ENCODE peak calls at places on chromosome 16, in eight cellular contexts. U is H7; Q is HuH-7; A is stimulated activated CD4-positive, alpha-beta T cell treated with anti-CD3 and anti-CD28 coated beads, Interleukin-2, amount 100 ng/mL, for 48 hours; V is cardiac fibroblast; S is nucleus accumbens; D is testis; O is NCI-H2081. G is an unnamed sample.

GRCh38 chr16:2785101-2785991 is 2.0 kb downstream of the PRSS33 start:
- DNase-seq in U (peak; percentile 85), Q (no peak), A (peak; percentile 27), V (no peak), S (no peak), D (no peak), O (no peak), G (no peak)

GRCh38 chr16:70320121-70320520 is 21.1 kb downstream of the DDX19B start:
- DNase-seq in U (no peak), Q (no peak), A (no peak), V (no peak), S (no peak), D (no peak), O (no peak), G (no peak)

GRCh38 chr16:55495616-55496289 is 13.1 kb upstream of the LPCAT2 start:
- DNase-seq in U (peak; percentile 18), Q (no peak), A (no peak), V (peak; percentile 40), S (no peak), D (no peak), O (no peak), G (peak; percentile 97)

GRCh38 chr16:16144416-16144815 is 78.9 kb downstream of the ABCC6 start:
- DNase-seq in U (no peak), Q (no peak), A (no peak), V (no peak), S (no peak), D (no peak), O (no peak), G (peak; percentile 19)

GRCh38 chr16:31404353-31405064 is 11.4 kb downstream of the ITGAD start:
- DNase-seq in U (no peak), Q (peak; percentile 53), A (no peak), V (peak; percentile 64), S (no peak), D (peak; percentile 70), O (no peak), G (no peak)

GRCh38 chr16:81778861-81779539 is at the start of gene PLCG2:
- DNase-seq in U (peak; percentile 98), Q (peak; percentile 82), A (peak; percentile 75), V (peak; percentile 22), S (no peak), D (peak; percentile 45), O (peak; percentile 54), G (no peak)

GRCh38 chr16:19841184-19841583 is 43.5 kb downstream of the GPRC5B start:
- DNase-seq in U (no peak), Q (no peak), A (no peak), V (no peak), S (no peak), D (no peak), O (no peak), G (no peak)

GRCh38 chr16:61324044-61324443 is 712.2 kb downstream of the CDH8 start:
- DNase-seq in U (no peak), Q (no peak), A (no peak), V (no peak), S (no peak), D (no peak), O (peak; percentile 88), G (no peak)

GRCh38 chr16:49012961-49013726 is 268.5 kb downstream of the CBLN1 start:
- DNase-seq in U (no peak), Q (no peak), A (no peak), V (no peak), S (no peak), D (no peak), O (no peak), G (no peak)

GRCh38 chr16:67269766-67270165 is 9.6 kb upstream of the PLEKHG4 start:
- DNase-seq in U (no peak), Q (no peak), A (no peak), V (peak; percentile 63), S (no peak), D (no peak), O (no peak), G (no peak)

GRCh38 chr16:89595330-89596060 is 17.9 kb upstream of the DPEP1 start:
- DNase-seq in U (no peak), Q (no peak), A (no peak), V (no peak), S (no peak), D (no peak), O (no peak), G (no peak)

GRCh38 chr16:84332975-84333684 is 35.2 kb upstream of the ATP2C2 start:
- DNase-seq in U (peak; percentile 62), Q (no peak), A (no peak), V (no peak), S (no peak), D (no peak), O (no peak), G (no peak)

GRCh38 chr16:48885456-48885855 is 275.5 kb upstream of the N4BP1 start:
- DNase-seq in U (no peak), Q (no peak), A (no peak), V (no peak), S (no peak), D (no peak), O (no peak), G (no peak)

GRCh38 chr16:68492501-68493411 is 44.4 kb upstream of the SMPD3 start:
- DNase-seq in U (no peak), Q (no peak), A (no peak), V (no peak), S (no peak), D (no peak), O (peak; percentile 31), G (no peak)

GRCh38 chr16:920722-921121 is 50.1 kb downstream of the LMF1 start:
- DNase-seq in U (no peak), Q (no peak), A (no peak), V (peak; percentile 26), S (no peak), D (no peak), O (no peak), G (peak; percentile 16)

GRCh38 chr16:1991588-1992474 is 2.1 kb downstream of the SYNGR3 start:
- DNase-seq in U (peak; percentile 100), Q (peak; percentile 90), A (peak; percentile 98), V (peak; percentile 93), S (peak; percentile 61), D (peak; percentile 95), O (no peak), G (peak; percentile 66)

GRCh38 chr16:67164599-67165061 is at the start of gene HSF4:
- DNase-seq in U (peak; percentile 90), Q (no peak), A (peak; percentile 32), V (peak; percentile 18), S (no peak), D (peak; percentile 64), O (peak; percentile 19), G (no peak)

GRCh38 chr16:56013962-56014552 is 138.9 kb upstream of the CES5A start:
- DNase-seq in U (peak; percentile 55), Q (peak; percentile 6), A (peak; percentile 36), V (peak; percentile 4), S (no peak), D (peak; percentile 68), O (no peak), G (no peak)

GRCh38 chr16:27690604-27691003 is 140.7 kb downstream of the KATNIP start:
- DNase-seq in U (peak; percentile 63), Q (peak; percentile 44), A (peak; percentile 21), V (peak; percentile 42), S (no peak), D (no peak), O (no peak), G (peak; percentile 37)

GRCh38 chr16:13262270-13263090 is 361.1 kb downstream of the SHISA9 start:
- DNase-seq in U (no peak), Q (no peak), A (no peak), V (no peak), S (no peak), D (no peak), O (no peak), G (no peak)

GRCh38 chr16:67951485-67951884 is 7.6 kb upstream of the LCAT start:
- DNase-seq in U (no peak), Q (no peak), A (no peak), V (no peak), S (peak; percentile 86), D (peak; percentile 70), O (no peak), G (no peak)

GRCh38 chr16:55367796-55368195 is 43.8 kb downstream of the IRX6 start:
- DNase-seq in U (no peak), Q (no peak), A (no peak), V (peak; percentile 38), S (no peak), D (no peak), O (no peak), G (peak; percentile 44)

GRCh38 chr16:9798474-9798873 is 383.8 kb downstream of the GRIN2A start:
- DNase-seq in U (no peak), Q (no peak), A (no peak), V (no peak), S (no peak), D (no peak), O (no peak), G (no peak)

GRCh38 chr16:19066988-19067348 is 446 bp upstream of the COQ7 start:
- DNase-seq in U (no peak), Q (no peak), A (no peak), V (no peak), S (no peak), D (no peak), O (no peak), G (no peak)

GRCh38 chr16:84599528-84600202 is 18.2 kb downstream of the COTL1 start:
- DNase-seq in U (peak; percentile 86), Q (peak; percentile 51), A (peak; percentile 60), V (peak; percentile 86), S (peak; percentile 31), D (no peak), O (peak; percentile 66), G (peak; percentile 77)

GRCh38 chr16:81752225-81752875 is 26.7 kb upstream of the PLCG2 start:
- DNase-seq in U (peak; percentile 57), Q (no peak), A (no peak), V (peak; percentile 18), S (no peak), D (peak; percentile 43), O (no peak), G (no peak)

GRCh38 chr16:71540-72341 is 690 bp downstream of the RHBDF1 start:
- DNase-seq in U (peak; percentile 94), Q (peak; percentile 70), A (no peak), V (peak; percentile 69), S (no peak), D (peak; percentile 80), O (no peak), G (peak; percentile 70)

GRCh38 chr16:83932955-83933673 is 19.9 kb upstream of the OSGIN1 start:
- DNase-seq in U (no peak), Q (no peak), A (no peak), V (no peak), S (no peak), D (no peak), O (no peak), G (no peak)

GRCh38 chr16:80803341-80804060 is 897 bp downstream of the CDYL2 start:
- DNase-seq in U (peak; percentile 81), Q (peak; percentile 87), A (peak; percentile 49), V (peak; percentile 24), S (no peak), D (peak; percentile 43), O (no peak), G (no peak)

GRCh38 chr16:83928341-83929055 is 24.5 kb upstream of the OSGIN1 start:
- DNase-seq in U (no peak), Q (peak; percentile 85), A (no peak), V (peak; percentile 73), S (no peak), D (no peak), O (no peak), G (peak; percentile 63)

GRCh38 chr16:87951550-87952538 is 610 bp downstream of the BANP start:
- DNase-seq in U (no peak), Q (peak; percentile 46), A (no peak), V (no peak), S (no peak), D (no peak), O (no peak), G (no peak)

GRCh38 chr16:12975766-12976165 is 74.4 kb downstream of the SHISA9 start:
- DNase-seq in U (no peak), Q (no peak), A (no peak), V (no peak), S (no peak), D (no peak), O (no peak), G (no peak)

GRCh38 chr16:1026057-1026783 is 44.6 kb downstream of the SOX8 start:
- DNase-seq in U (no peak), Q (no peak), A (no peak), V (no peak), S (peak; percentile 40), D (no peak), O (no peak), G (no peak)

GRCh38 chr16:30183236-30183960 is at the start of gene CORO1A:
- DNase-seq in U (peak; percentile 94), Q (peak; percentile 78), A (peak; percentile 84), V (peak; percentile 71), S (peak; percentile 72), D (peak; percentile 89), O (peak; percentile 63), G (peak; percentile 52)